ENCODE peak calls at places on chromosomes 7 and 10, in eight cellular contexts. One of them, this sample, is unnamed.

GRCh38 chr10:132200344-132201110 is 13.8 kb downstream of the DPYSL4 start:
- DNase-seq in AG04449: no peak
- DNase-seq in IMR-90: no peak
- DNase-seq in GM12865: no peak
- DNase-seq in mucosa of descending colon: no peak
- DNase-seq in BJ: no peak
- DNase-seq in chondrocyte: no peak
- DNase-seq in neural crest cell: no peak
- DNase-seq in this sample: no peak

GRCh38 chr10:75971402-75972211 is 540.2 kb downstream of the LRMDA start:
- DNase-seq in AG04449: no peak
- DNase-seq in IMR-90: peak
- DNase-seq in GM12865: no peak
- DNase-seq in mucosa of descending colon: no peak
- DNase-seq in BJ: peak
- DNase-seq in chondrocyte: no peak
- DNase-seq in neural crest cell: no peak
- DNase-seq in this sample: peak

GRCh38 chr10:8431511-8431910 is 377.0 kb downstream of the GATA3 start:
- DNase-seq in AG04449: no peak
- DNase-seq in IMR-90: no peak
- DNase-seq in GM12865: no peak
- DNase-seq in mucosa of descending colon: no peak
- DNase-seq in BJ: no peak
- DNase-seq in chondrocyte: no peak
- DNase-seq in neural crest cell: no peak
- DNase-seq in this sample: no peak

GRCh38 chr10:60139290-60139689 is 232.9 kb upstream of the CCDC6 start:
- DNase-seq in AG04449: no peak
- DNase-seq in IMR-90: no peak
- DNase-seq in GM12865: no peak
- DNase-seq in mucosa of descending colon: no peak
- DNase-seq in BJ: no peak
- DNase-seq in chondrocyte: no peak
- DNase-seq in neural crest cell: no peak
- DNase-seq in this sample: no peak

GRCh38 chr7:44306608-44307007 is 18.8 kb downstream of the CAMK2B start:
- DNase-seq in AG04449: no peak
- DNase-seq in IMR-90: no peak
- DNase-seq in GM12865: no peak
- DNase-seq in mucosa of descending colon: no peak
- DNase-seq in BJ: no peak
- DNase-seq in chondrocyte: no peak
- DNase-seq in neural crest cell: no peak
- DNase-seq in this sample: no peak

GRCh38 chr7:29573594-29573993 is 10.0 kb downstream of the PRR15 start:
- DNase-seq in AG04449: no peak
- DNase-seq in IMR-90: no peak
- DNase-seq in GM12865: no peak
- DNase-seq in mucosa of descending colon: no peak
- DNase-seq in BJ: no peak
- DNase-seq in chondrocyte: no peak
- DNase-seq in neural crest cell: no peak
- DNase-seq in this sample: no peak

GRCh38 chr7:65798111-65799075 is 74.5 kb upstream of the VKORC1L1 start:
- DNase-seq in AG04449: peak
- DNase-seq in IMR-90: peak
- DNase-seq in GM12865: peak
- DNase-seq in mucosa of descending colon: no peak
- DNase-seq in BJ: peak
- DNase-seq in chondrocyte: no peak
- DNase-seq in neural crest cell: no peak
- DNase-seq in this sample: peak

GRCh38 chr10:109934958-109935793 is 11.9 kb upstream of the XPNPEP1 start:
- DNase-seq in AG04449: peak
- DNase-seq in IMR-90: peak
- DNase-seq in GM12865: no peak
- DNase-seq in mucosa of descending colon: no peak
- DNase-seq in BJ: no peak
- DNase-seq in chondrocyte: no peak
- DNase-seq in neural crest cell: no peak
- DNase-seq in this sample: peak

GRCh38 chr7:129951076-129952011 is 1.4 kb downstream of the UBE2H start:
- DNase-seq in AG04449: no peak
- DNase-seq in IMR-90: no peak
- DNase-seq in GM12865: peak
- DNase-seq in mucosa of descending colon: no peak
- DNase-seq in BJ: no peak
- DNase-seq in chondrocyte: peak
- DNase-seq in neural crest cell: peak
- DNase-seq in this sample: no peak

GRCh38 chr10:35012781-35013180 is 77.4 kb downstream of the CUL2 start:
- DNase-seq in AG04449: no peak
- DNase-seq in IMR-90: no peak
- DNase-seq in GM12865: no peak
- DNase-seq in mucosa of descending colon: no peak
- DNase-seq in BJ: no peak
- DNase-seq in chondrocyte: no peak
- DNase-seq in neural crest cell: no peak
- DNase-seq in this sample: no peak

GRCh38 chr10:45811075-45811474 is 36.2 kb downstream of the AGAP4 start:
- DNase-seq in AG04449: no peak
- DNase-seq in IMR-90: no peak
- DNase-seq in GM12865: no peak
- DNase-seq in mucosa of descending colon: no peak
- DNase-seq in BJ: no peak
- DNase-seq in chondrocyte: no peak
- DNase-seq in neural crest cell: no peak
- DNase-seq in this sample: no peak

GRCh38 chr7:919114-919442 is 35.4 kb downstream of the ADAP1 start:
- DNase-seq in AG04449: no peak
- DNase-seq in IMR-90: no peak
- DNase-seq in GM12865: no peak
- DNase-seq in mucosa of descending colon: peak
- DNase-seq in BJ: no peak
- DNase-seq in chondrocyte: peak
- DNase-seq in neural crest cell: no peak
- DNase-seq in this sample: no peak

GRCh38 chr10:103584216-103585010 is 90.9 kb downstream of the NEURL1 start:
- DNase-seq in AG04449: no peak
- DNase-seq in IMR-90: no peak
- DNase-seq in GM12865: no peak
- DNase-seq in mucosa of descending colon: peak
- DNase-seq in BJ: no peak
- DNase-seq in chondrocyte: no peak
- DNase-seq in neural crest cell: no peak
- DNase-seq in this sample: no peak

GRCh38 chr10:62653254-62653653 is 151.3 kb upstream of the ADO start:
- DNase-seq in AG04449: no peak
- DNase-seq in IMR-90: no peak
- DNase-seq in GM12865: peak
- DNase-seq in mucosa of descending colon: no peak
- DNase-seq in BJ: no peak
- DNase-seq in chondrocyte: no peak
- DNase-seq in neural crest cell: no peak
- DNase-seq in this sample: no peak

GRCh38 chr7:47979832-47980181 is 392 bp upstream of the HUS1 start:
- DNase-seq in AG04449: no peak
- DNase-seq in IMR-90: no peak
- DNase-seq in GM12865: no peak
- DNase-seq in mucosa of descending colon: no peak
- DNase-seq in BJ: no peak
- DNase-seq in chondrocyte: no peak
- DNase-seq in neural crest cell: no peak
- DNase-seq in this sample: no peak

GRCh38 chr7:102425639-102426267 is 7.6 kb upstream of the ORAI2 start:
- DNase-seq in AG04449: no peak
- DNase-seq in IMR-90: no peak
- DNase-seq in GM12865: peak
- DNase-seq in mucosa of descending colon: peak
- DNase-seq in BJ: no peak
- DNase-seq in chondrocyte: no peak
- DNase-seq in neural crest cell: no peak
- DNase-seq in this sample: no peak

GRCh38 chr7:6252748-6253147 is 19.7 kb downstream of the CYTH3 start:
- DNase-seq in AG04449: no peak
- DNase-seq in IMR-90: no peak
- DNase-seq in GM12865: no peak
- DNase-seq in mucosa of descending colon: no peak
- DNase-seq in BJ: no peak
- DNase-seq in chondrocyte: no peak
- DNase-seq in neural crest cell: no peak
- DNase-seq in this sample: peak

GRCh38 chr7:142414135-142414534 is 156.3 kb upstream of the PRSS58 start:
- DNase-seq in AG04449: no peak
- DNase-seq in IMR-90: no peak
- DNase-seq in GM12865: no peak
- DNase-seq in mucosa of descending colon: no peak
- DNase-seq in BJ: no peak
- DNase-seq in chondrocyte: no peak
- DNase-seq in neural crest cell: no peak
- DNase-seq in this sample: no peak

GRCh38 chr7:142413280-142414000 is 155.6 kb upstream of the PRSS58 start:
- DNase-seq in AG04449: no peak
- DNase-seq in IMR-90: no peak
- DNase-seq in GM12865: no peak
- DNase-seq in mucosa of descending colon: no peak
- DNase-seq in BJ: no peak
- DNase-seq in chondrocyte: no peak
- DNase-seq in neural crest cell: no peak
- DNase-seq in this sample: no peak

GRCh38 chr7:142414915-142415314 is 157.1 kb upstream of the PRSS58 start:
- DNase-seq in AG04449: no peak
- DNase-seq in IMR-90: no peak
- DNase-seq in GM12865: no peak
- DNase-seq in mucosa of descending colon: no peak
- DNase-seq in BJ: no peak
- DNase-seq in chondrocyte: no peak
- DNase-seq in neural crest cell: no peak
- DNase-seq in this sample: no peak

GRCh38 chr7:142409471-142409870 is 151.6 kb upstream of the PRSS58 start:
- DNase-seq in AG04449: no peak
- DNase-seq in IMR-90: no peak
- DNase-seq in GM12865: no peak
- DNase-seq in mucosa of descending colon: no peak
- DNase-seq in BJ: no peak
- DNase-seq in chondrocyte: no peak
- DNase-seq in neural crest cell: no peak
- DNase-seq in this sample: no peak

GRCh38 chr7:142412551-142413193 is 154.8 kb upstream of the PRSS58 start:
- DNase-seq in AG04449: peak
- DNase-seq in IMR-90: peak
- DNase-seq in GM12865: peak
- DNase-seq in mucosa of descending colon: no peak
- DNase-seq in BJ: no peak
- DNase-seq in chondrocyte: no peak
- DNase-seq in neural crest cell: peak
- DNase-seq in this sample: peak
- TF ChIP-seq CTCF in AG04449: peak
- TF ChIP-seq CTCF in IMR-90: peak
- TF ChIP-seq CTCF in GM12865: peak
- TF ChIP-seq CTCF in mucosa of descending colon: peak
- TF ChIP-seq CTCF in BJ: peak
- TF ChIP-seq CTCF in chondrocyte: peak
- TF ChIP-seq CTCF in neural crest cell: peak
- TF ChIP-seq CTCF in this sample: peak

GRCh38 chr7:4450483-4450882 is 231.6 kb upstream of the FOXK1 start:
- DNase-seq in AG04449: no peak
- DNase-seq in IMR-90: no peak
- DNase-seq in GM12865: no peak
- DNase-seq in mucosa of descending colon: no peak
- DNase-seq in BJ: no peak
- DNase-seq in chondrocyte: no peak
- DNase-seq in neural crest cell: no peak
- DNase-seq in this sample: no peak
- TF ChIP-seq CTCF in AG04449: no peak
- TF ChIP-seq CTCF in IMR-90: no peak
- TF ChIP-seq CTCF in GM12865: no peak
- TF ChIP-seq CTCF in mucosa of descending colon: no peak
- TF ChIP-seq CTCF in BJ: no peak
- TF ChIP-seq CTCF in chondrocyte: peak
- TF ChIP-seq CTCF in neural crest cell: no peak
- TF ChIP-seq CTCF in this sample: no peak

GRCh38 chr7:67794544-67794943 is 797.9 kb downstream of the TYW1 start:
- DNase-seq in AG04449: no peak
- DNase-seq in IMR-90: no peak
- DNase-seq in GM12865: no peak
- DNase-seq in mucosa of descending colon: no peak
- DNase-seq in BJ: no peak
- DNase-seq in chondrocyte: no peak
- DNase-seq in neural crest cell: no peak
- DNase-seq in this sample: no peak

GRCh38 chr7:67786021-67786420 is 789.4 kb downstream of the TYW1 start:
- DNase-seq in AG04449: no peak
- DNase-seq in IMR-90: no peak
- DNase-seq in GM12865: no peak
- DNase-seq in mucosa of descending colon: no peak
- DNase-seq in BJ: no peak
- DNase-seq in chondrocyte: no peak
- DNase-seq in neural crest cell: no peak
- DNase-seq in this sample: no peak

GRCh38 chr7:67791918-67792317 is 795.3 kb downstream of the TYW1 start:
- DNase-seq in AG04449: no peak
- DNase-seq in IMR-90: no peak
- DNase-seq in GM12865: no peak
- DNase-seq in mucosa of descending colon: no peak
- DNase-seq in BJ: no peak
- DNase-seq in chondrocyte: no peak
- DNase-seq in neural crest cell: no peak
- DNase-seq in this sample: no peak

GRCh38 chr7:67788689-67789088 is 792.1 kb downstream of the TYW1 start:
- DNase-seq in AG04449: no peak
- DNase-seq in IMR-90: no peak
- DNase-seq in GM12865: no peak
- DNase-seq in mucosa of descending colon: no peak
- DNase-seq in BJ: no peak
- DNase-seq in chondrocyte: no peak
- DNase-seq in neural crest cell: peak
- DNase-seq in this sample: no peak
- TF ChIP-seq CTCF in AG04449: peak
- TF ChIP-seq CTCF in IMR-90: no peak
- TF ChIP-seq CTCF in GM12865: no peak
- TF ChIP-seq CTCF in mucosa of descending colon: no peak
- TF ChIP-seq CTCF in BJ: peak
- TF ChIP-seq CTCF in chondrocyte: peak
- TF ChIP-seq CTCF in neural crest cell: peak
- TF ChIP-seq CTCF in this sample: peak

GRCh38 chr7:32335107-32335506 is 155.1 kb downstream of the LSM5 start:
- DNase-seq in AG04449: no peak
- DNase-seq in IMR-90: peak
- DNase-seq in GM12865: no peak
- DNase-seq in mucosa of descending colon: no peak
- DNase-seq in BJ: no peak
- DNase-seq in chondrocyte: no peak
- DNase-seq in neural crest cell: no peak
- DNase-seq in this sample: no peak

DNA sequence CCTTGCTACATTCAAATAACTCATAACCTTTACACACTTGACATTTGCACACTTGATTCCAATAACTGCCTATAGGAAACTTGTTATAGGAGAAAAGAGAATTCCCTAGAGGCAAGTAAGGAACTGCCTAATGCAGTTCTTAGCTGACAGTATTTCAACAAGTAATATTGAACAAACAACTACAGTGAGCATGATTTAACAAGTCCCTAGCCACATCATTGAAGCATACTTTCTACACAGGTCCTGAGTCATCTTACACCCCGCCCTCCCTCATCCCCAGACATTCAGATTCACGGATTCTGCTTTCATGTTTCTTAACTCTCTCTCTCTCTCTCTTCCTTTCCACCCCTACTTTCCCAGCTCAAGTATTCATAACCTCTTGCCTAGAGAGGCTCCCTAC is 153.5 kb downstream of the LSM5 start:
- DNase-seq in AG04449: no peak
- DNase-seq in IMR-90: no peak
- DNase-seq in GM12865: no peak
- DNase-seq in mucosa of descending colon: no peak
- DNase-seq in BJ: no peak
- DNase-seq in chondrocyte: no peak
- DNase-seq in neural crest cell: no peak
- DNase-seq in this sample: no peak
- TF ChIP-seq CTCF in AG04449: no peak
- TF ChIP-seq CTCF in IMR-90: no peak
- TF ChIP-seq CTCF in GM12865: no peak
- TF ChIP-seq CTCF in mucosa of descending colon: no peak
- TF ChIP-seq CTCF in BJ: no peak
- TF ChIP-seq CTCF in chondrocyte: no peak
- TF ChIP-seq CTCF in neural crest cell: no peak
- TF ChIP-seq CTCF in this sample: no peak

This sample was measured in HFFc6.